ENCODE peak calls at places on chromosome 3, in six cellular contexts. S is type B pancreatic cell; X is stimulated activated CD8-positive, alpha-beta memory T cell treated with anti-CD3 and anti-CD28 coated beads, Interleukin-7, amount 100 ng/mL, for 1 hour; H is tibial nerve; P is NCI-H146; K is non-pigmented ciliary epithelial cell. O is an unnamed sample.

GRCh38 chr3:71022552-71023335 is 560.8 kb downstream of the FOXP1 start:
- DNase-seq in X (no peak), H (no peak), S (no peak), P (no peak), K (no peak), O (no peak)

GRCh38 chr3:171000281-171000680 is 26.2 kb downstream of the SLC2A2 start:
- DNase-seq in K (no peak), P (no peak), X (no peak), H (no peak), S (no peak), O (no peak)

GRCh38 chr3:190404715-190405114 is 16.8 kb downstream of the CLDN16 start:
- DNase-seq in K (no peak), P (no peak), S (no peak), H (no peak), X (no peak), O (no peak)

GRCh38 chr3:67075295-67075694 is 77.2 kb downstream of the KBTBD8 start:
- DNase-seq in S (no peak), H (no peak), K (no peak), X (no peak), P (no peak), O (no peak)

GRCh38 chr3:101829066-101829830 is 20.1 kb upstream of the NFKBIZ start:
- DNase-seq in H (peak; percentile 72), K (no peak), P (no peak), S (no peak), X (no peak), O (no peak)

GRCh38 chr3:183192650-183193300 is 30.2 kb upstream of the LAMP3 start:
- DNase-seq in H (no peak), X (no peak), P (peak; percentile 88), S (no peak), K (no peak), O (no peak)

GRCh38 chr3:187946031-187946691 is 200.9 kb upstream of the BCL6 start:
- DNase-seq in P (no peak), X (no peak), H (no peak), S (no peak), K (no peak), O (peak; percentile 90)

GRCh38 chr3:55607844-55608243 is 120.7 kb upstream of the WNT5A start:
- DNase-seq in S (no peak), K (no peak), H (no peak), X (no peak), P (no peak), O (no peak)

GRCh38 chr3:127750226-127751031 is 71.9 kb downstream of the MGLL start:
- DNase-seq in X (no peak), S (no peak), P (no peak), K (peak; percentile 58), H (no peak), O (peak; percentile 70)

GRCh38 chr3:196942915-196943277 is 568 bp upstream of the NCBP2 start:
- DNase-seq in S (no peak), K (no peak), H (no peak), X (no peak), P (peak; percentile 35), O (no peak)

GRCh38 chr3:156010829-156011228 is 109.5 kb upstream of the KCNAB1 start:
- DNase-seq in X (no peak), S (no peak), P (no peak), K (no peak), H (no peak), O (no peak)

O was measured in NCI-H187.